ENCODE peak calls at places on chromosomes 12 and 14, in ten cellular contexts. W is heart right ventricle, J is adipocyte, P is lung, A is uterus, T is A549, Q is Peyer's patch, F is lower lobe of right lung, R is right cardiac atrium, L is tibial nerve. N is an unnamed sample. For H3K9me3, the result is how much of the 10 kb centered on the place peaks cover.

GRCh38 chr12:56955631-56956256 is 1.7 kb downstream of the RDH16 start:
- DNase-seq in W (no peak), J (peak), P (no peak), A (no peak), T (peak), Q (no peak), F (no peak), R (no peak), L (no peak), N (no peak)

GRCh38 chr12:68423175-68423574 is 91.0 kb upstream of the MDM1 start:
- DNase-seq in W (peak), J (no peak), P (no peak), A (no peak), T (no peak), Q (no peak), F (no peak), R (no peak), L (no peak), N (no peak)

GRCh38 chr12:25040593-25040992 is 91.7 kb upstream of the BCAT1 start:
- DNase-seq in W (no peak), J (no peak), P (no peak), A (no peak), T (no peak), Q (no peak), F (no peak), R (no peak), L (no peak), N (no peak)

GRCh38 chr14:102389261-102389660 is 26.5 kb downstream of the TECPR2 start:
- DNase-seq in W (no peak), J (no peak), P (no peak), A (no peak), T (no peak), Q (no peak), F (no peak), R (no peak), L (no peak), N (no peak)

GRCh38 chr12:130041983-130042812 is 120.1 kb upstream of the FZD10 start:
- DNase-seq in W (no peak), J (peak), P (peak), A (no peak), T (no peak), Q (no peak), F (peak), R (peak), L (no peak), N (no peak)

GRCh38 chr12:100799770-100800169 is 5.2 kb downstream of the ANO4 start:
- DNase-seq in W (no peak), J (peak), P (no peak), A (no peak), T (no peak), Q (no peak), F (no peak), R (no peak), L (no peak), N (no peak)

GRCh38 chr14:49418789-49419188 is 167.4 kb downstream of the RPS29 start:
- DNase-seq in W (no peak), J (no peak), P (no peak), A (no peak), T (no peak), Q (no peak), F (no peak), R (no peak), L (no peak), N (no peak)

GRCh38 chr12:25500651-25501050 is 52.4 kb downstream of the LMNTD1 start:
- DNase-seq in W (no peak), J (peak), P (no peak), A (no peak), T (no peak), Q (no peak), F (no peak), R (no peak), L (no peak), N (no peak)

GRCh38 chr14:93426750-93427149 is 4.0 kb upstream of the UNC79 start:
- DNase-seq in W (no peak), J (no peak), P (no peak), A (no peak), T (no peak), Q (no peak), F (no peak), R (no peak), L (no peak), N (no peak)

GRCh38 chr14:24310666-24311604 is at the start of gene LTB4R:
- DNase-seq in W (peak), J (peak), P (peak), A (no peak), T (no peak), Q (peak), F (peak), R (peak), L (no peak), N (peak)

GRCh38 chr12:17110316-17110715 is 504.4 kb upstream of the LMO3 start:
- DNase-seq in W (no peak), J (no peak), P (no peak), A (no peak), T (no peak), Q (no peak), F (no peak), R (no peak), L (no peak), N (no peak)

GRCh38 chr14:95303107-95303506 is 16.6 kb downstream of the CLMN start:
- DNase-seq in W (no peak), J (no peak), P (no peak), A (no peak), T (no peak), Q (no peak), F (no peak), R (no peak), L (no peak), N (no peak)

GRCh38 chr12:127761880-127762279 is 505.1 kb upstream of the TMEM132C start:
- DNase-seq in W (no peak), J (no peak), P (no peak), A (no peak), T (no peak), Q (no peak), F (peak), R (no peak), L (no peak), N (no peak)

GRCh38 chr12:89348894-89349669 is 3.2 kb downstream of the DUSP6 start:
- DNase-seq in W (no peak), J (no peak), P (no peak), A (no peak), T (no peak), Q (no peak), F (no peak), R (peak), L (no peak), N (no peak)

GRCh38 chr12:82359115-82359478 is 768 bp downstream of the METTL25 start:
- DNase-seq in W (no peak), J (peak), P (no peak), A (no peak), T (no peak), Q (no peak), F (no peak), R (peak), L (no peak), N (no peak)

GRCh38 chr14:64232095-64232830 is 61.9 kb downstream of the ESR2 start:
- DNase-seq in W (no peak), J (peak), P (no peak), A (no peak), T (no peak), Q (no peak), F (no peak), R (no peak), L (peak), N (no peak)

DNA sequence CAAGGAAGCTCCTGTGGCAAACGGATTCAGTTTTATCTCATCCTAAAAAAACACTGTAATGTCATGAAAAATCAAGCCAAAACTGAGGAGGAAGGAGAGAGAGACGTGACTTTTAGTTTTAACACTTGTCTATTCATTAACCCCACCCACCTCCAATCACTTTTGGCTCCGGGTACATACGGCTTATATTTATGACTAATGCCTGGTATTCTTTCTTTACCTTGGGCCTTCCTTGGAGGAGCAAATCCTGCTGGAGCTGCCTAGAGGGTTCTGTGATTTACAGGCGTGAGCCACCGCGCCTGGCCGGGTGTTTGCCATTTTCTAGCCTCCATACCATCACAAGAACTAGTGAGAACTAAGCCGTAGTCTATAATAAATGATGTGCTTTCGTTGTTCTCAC is 60.8 kb upstream of the RTRAF start:
- DNase-seq in W (no peak), J (no peak), P (no peak), A (no peak), T (no peak), Q (no peak), F (no peak), R (no peak), L (no peak), N (no peak)
- H3K9me3 ChIP-seq in W (under half), J (under half), P (under half), A (under half), T (under half), Q (under half), F (under half), R (under half), L (under half), N (under half)

DNA sequence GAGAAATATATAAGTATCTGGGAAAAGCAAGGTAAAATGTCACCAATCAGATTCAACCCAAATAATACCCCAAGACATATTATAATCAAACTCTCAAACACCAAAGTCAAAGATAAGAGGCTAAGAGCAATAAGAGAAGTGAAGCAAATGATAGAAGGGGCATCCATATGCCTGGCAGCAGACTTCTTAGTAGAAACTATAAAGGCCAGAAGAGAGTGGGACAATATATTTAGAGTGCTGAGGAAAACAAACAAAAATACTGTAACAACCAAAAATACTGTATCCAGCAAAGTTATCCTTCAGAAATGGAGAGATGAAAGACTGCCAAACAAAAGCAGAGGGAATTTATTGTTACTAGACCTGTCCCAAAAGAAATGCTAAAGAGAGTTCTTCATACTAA is 25.8 kb downstream of the COX16 start:
- DNase-seq in W (no peak), J (no peak), P (no peak), A (no peak), T (no peak), Q (no peak), F (no peak), R (no peak), L (no peak), N (no peak)
- H3K9me3 ChIP-seq in W (under half), J (under half), P (under half), A (under half), T (under half), Q (under half), F (under half), R (under half), L (under half), N (under half)

DNA sequence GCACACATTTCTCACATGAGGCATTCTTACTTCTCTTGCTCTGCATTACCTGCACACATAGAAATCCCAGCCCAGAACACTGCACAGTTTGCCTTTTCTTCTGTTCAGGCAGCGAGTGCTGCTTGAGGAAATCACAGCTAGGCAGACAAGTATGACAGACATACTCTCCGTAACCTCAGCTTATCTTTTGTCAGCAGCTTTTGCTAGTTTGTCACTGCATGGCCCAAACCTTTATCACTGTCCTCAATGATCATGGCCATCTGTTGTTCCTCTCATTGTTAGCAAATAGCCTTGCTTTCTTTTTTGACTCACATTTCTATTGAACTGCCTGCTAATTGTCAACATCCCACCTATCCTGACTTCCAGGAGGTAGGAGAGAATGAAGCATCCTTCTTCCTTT is 5.3 kb downstream of the ZNF10 start:
- DNase-seq in W (no peak), J (no peak), P (no peak), A (no peak), T (no peak), Q (no peak), F (no peak), R (no peak), L (no peak), N (no peak)
- H3K9me3 ChIP-seq in W (half or more), J (half or more), P (under half), A (under half), T (half or more), Q (under half), F (half or more), R (under half), L (under half), N (under half)

GRCh38 chr14:56810850-56811595 is 744 bp upstream of the OTX2 start:
- DNase-seq in W (no peak), J (no peak), P (no peak), A (no peak), T (no peak), Q (no peak), F (no peak), R (no peak), L (no peak), N (no peak)

GRCh38 chr14:56809262-56810215 is 740 bp downstream of the OTX2 start:
- DNase-seq in W (no peak), J (no peak), P (no peak), A (no peak), T (no peak), Q (no peak), F (no peak), R (no peak), L (no peak), N (no peak)

GRCh38 chr14:56811596-56812363 is 1.5 kb upstream of the OTX2 start:
- DNase-seq in W (no peak), J (no peak), P (no peak), A (no peak), T (no peak), Q (no peak), F (no peak), R (no peak), L (no peak), N (no peak)

GRCh38 chr14:56808314-56809201 is 1.7 kb downstream of the OTX2 start:
- DNase-seq in W (no peak), J (no peak), P (no peak), A (no peak), T (no peak), Q (no peak), F (no peak), R (no peak), L (no peak), N (no peak)

GRCh38 chr14:56810341-56810740 is at the start of gene OTX2:
- DNase-seq in W (no peak), J (no peak), P (no peak), A (no peak), T (no peak), Q (no peak), F (no peak), R (no peak), L (no peak), N (no peak)
- H3K9me3 ChIP-seq in W (under half), J (under half), P (under half), A (under half), T (under half), Q (under half), F (under half), R (under half), L (under half), N (under half)

DNA sequence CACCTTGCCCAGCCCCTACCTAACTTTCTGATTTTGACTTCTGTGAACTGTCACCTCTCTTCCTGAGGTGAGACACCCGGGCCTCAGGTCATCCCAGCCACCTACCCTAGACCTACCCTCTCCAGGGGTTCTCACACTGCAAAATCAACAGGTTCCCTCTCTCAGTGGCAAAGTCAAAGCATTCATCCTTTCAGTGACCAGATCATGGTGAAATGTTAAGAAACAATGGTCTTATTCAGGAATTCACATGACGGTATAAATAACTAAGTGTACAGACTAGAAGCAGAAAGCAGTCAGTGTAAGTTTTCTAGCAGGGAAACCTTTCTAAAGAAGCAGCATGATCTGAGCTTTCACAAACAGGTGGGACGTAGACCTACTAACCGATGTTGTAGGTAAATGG is 133.4 kb downstream of the TMTC1 start:
- DNase-seq in W (no peak), J (no peak), P (no peak), A (no peak), T (no peak), Q (no peak), F (no peak), R (no peak), L (no peak), N (no peak)
- H3K9me3 ChIP-seq in W (under half), J (under half), P (under half), A (under half), T (under half), Q (under half), F (under half), R (under half), L (under half), N (under half)

DNA sequence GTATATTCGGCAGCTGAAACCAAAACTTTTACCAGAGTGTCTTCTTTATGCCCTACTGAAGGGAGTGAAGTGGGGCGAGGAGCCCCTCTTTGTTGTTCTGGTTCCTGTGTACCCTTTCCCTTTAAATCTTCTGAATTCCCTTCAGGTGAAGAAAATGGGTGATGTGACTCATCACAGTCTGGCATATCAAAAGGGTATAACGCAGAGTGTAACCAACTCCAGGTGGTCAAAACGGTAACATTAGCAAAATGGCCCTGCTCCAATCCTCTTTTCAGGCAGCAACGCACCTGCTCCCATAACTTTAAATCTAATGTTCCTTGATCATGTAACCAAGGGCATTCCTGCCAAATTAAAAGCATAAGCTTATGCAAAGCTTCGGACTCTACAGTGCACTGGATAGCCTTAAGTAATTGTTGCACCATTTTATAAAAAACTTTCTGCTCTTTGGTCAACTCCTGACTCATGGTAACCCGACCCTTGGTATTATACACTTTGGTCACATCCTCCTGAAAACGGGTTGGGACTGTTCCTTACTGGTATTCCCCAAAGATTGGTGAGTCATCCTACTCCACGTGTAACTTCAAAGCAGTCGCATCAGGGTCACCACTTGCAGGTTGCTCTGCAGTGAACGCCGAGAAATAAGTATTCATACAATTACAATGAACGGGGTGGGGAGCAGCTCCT is 83.1 kb downstream of the KCNMB4 start:
- DNase-seq in W (no peak), J (peak), P (no peak), A (no peak), T (peak), Q (no peak), F (no peak), R (no peak), L (no peak), N (no peak)
- H3K9me3 ChIP-seq in W (under half), J (under half), P (under half), A (under half), T (under half), Q (under half), F (under half), R (under half), L (under half), N (under half)

N was measured in T-helper 17 cell.